ENCODE peak calls at places on chromosomes 3 and 15, in six cellular contexts. T is spleen, Q is breast epithelium, G is endothelial cell of umbilical vein, Y is stomach, H is transverse colon. O is an unnamed sample.

GRCh38 chr3:151345854-151346253 is 16.5 kb upstream of the P2RY13 start:
- DNase-seq in T (no peak), Q (no peak), G (no peak), Y (no peak), H (peak), O (no peak)

GRCh38 chr15:74194572-74195559 is 7.7 kb downstream of the STRA6 start:
- DNase-seq in T (no peak), Q (no peak), G (no peak), Y (no peak), H (no peak), O (no peak)

GRCh38 chr15:70061086-70061370 is 36.7 kb downstream of the TLE3 start:
- DNase-seq in T (no peak), Q (no peak), G (no peak), Y (no peak), H (no peak), O (no peak)

GRCh38 chr3:141241248-141242034 is 9.8 kb downstream of the PXYLP1 start:
- DNase-seq in T (no peak), Q (no peak), G (no peak), Y (no peak), H (no peak), O (no peak)

GRCh38 chr15:49982586-49982985 is 136.4 kb downstream of the ATP8B4 start:
- DNase-seq in T (no peak), Q (no peak), G (no peak), Y (no peak), H (no peak), O (no peak)

GRCh38 chr3:108511055-108511454 is 659 bp upstream of the MYH15 start:
- DNase-seq in T (no peak), Q (no peak), G (no peak), Y (no peak), H (no peak), O (no peak)

GRCh38 chr15:29270169-29270955 is 740 bp upstream of the NSMCE3 start:
- DNase-seq in T (no peak), Q (no peak), G (no peak), Y (no peak), H (no peak), O (no peak)

GRCh38 chr3:29353807-29354206 is 72.9 kb downstream of the RBMS3 start:
- DNase-seq in T (no peak), Q (no peak), G (no peak), Y (no peak), H (no peak), O (no peak)

GRCh38 chr3:31550452-31551251 is 17.9 kb downstream of the STT3B start:
- DNase-seq in T (no peak), Q (no peak), G (peak), Y (no peak), H (no peak), O (no peak)

GRCh38 chr3:184126006-184126405 is 9.2 kb upstream of the EIF2B5 start:
- DNase-seq in T (no peak), Q (no peak), G (no peak), Y (no peak), H (no peak), O (no peak)

GRCh38 chr3:25654576-25654975 is 10.1 kb downstream of the TOP2B start:
- DNase-seq in T (no peak), Q (no peak), G (no peak), Y (no peak), H (no peak), O (no peak)

GRCh38 chr3:52401551-52401950 is 43.4 kb downstream of the SEMA3G start:
- DNase-seq in T (peak), Q (no peak), G (no peak), Y (no peak), H (no peak), O (no peak)

GRCh38 chr3:64687381-64687780 is 419 bp downstream of the ADAMTS9 start:
- DNase-seq in T (peak), Q (no peak), G (peak), Y (no peak), H (peak), O (no peak)

GRCh38 chr3:64685331-64685799 is 2.4 kb downstream of the ADAMTS9 start:
- DNase-seq in T (peak), Q (no peak), G (no peak), Y (no peak), H (peak), O (peak)

GRCh38 chr3:64684715-64685261 is 3.0 kb downstream of the ADAMTS9 start:
- DNase-seq in T (no peak), Q (no peak), G (peak), Y (no peak), H (peak), O (peak)

GRCh38 chr3:64686446-64686908 is 1.3 kb downstream of the ADAMTS9 start:
- DNase-seq in T (no peak), Q (no peak), G (peak), Y (peak), H (peak), O (no peak)

GRCh38 chr3:64685800-64686445 is 1.9 kb downstream of the ADAMTS9 start:
- DNase-seq in T (peak), Q (peak), G (peak), Y (peak), H (peak), O (peak)
- TF ChIP-seq POLR2A in T (peak), Q (peak), G (peak), Y (peak), H (peak), O (peak)

DNA sequence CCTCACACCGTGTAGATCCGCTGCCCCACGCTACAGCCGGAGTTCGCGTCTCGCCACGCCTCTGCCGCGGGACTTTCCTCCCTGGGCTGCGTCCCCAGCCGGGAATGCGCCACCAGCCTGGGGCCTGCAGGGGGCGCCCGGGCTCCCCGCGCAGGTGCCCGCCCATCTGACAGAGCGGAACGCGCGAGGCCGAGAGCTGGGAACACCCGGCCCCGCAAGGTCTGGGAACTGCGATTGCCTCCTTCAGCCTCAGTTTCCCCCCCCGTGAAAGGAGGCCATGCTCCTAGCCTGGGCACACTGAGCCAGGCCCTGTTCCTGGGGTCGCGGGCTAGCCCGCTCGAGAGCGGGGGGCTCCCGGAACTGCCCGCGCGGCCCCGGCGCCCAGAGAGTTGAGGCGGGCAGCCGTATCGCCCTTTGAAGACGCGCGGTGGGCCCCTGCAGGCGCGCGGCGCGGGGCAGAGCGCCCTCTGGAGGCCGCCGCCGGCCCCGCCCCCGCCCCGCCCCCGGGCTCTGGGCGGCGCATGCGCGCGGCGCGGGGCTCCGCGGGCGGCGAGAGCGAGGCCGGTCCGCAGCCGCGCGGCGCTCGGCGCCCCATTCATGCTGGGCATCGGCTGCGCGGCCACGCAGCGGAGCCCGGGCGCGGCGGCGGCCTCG is at the start of gene PLXNA1:
- DNase-seq in T (peak), Q (no peak), G (peak), Y (peak), H (peak), O (peak)
- TF ChIP-seq POLR2AphosphoS5 in T (peak), Q (no peak), G (peak), Y (no peak), H (no peak), O (no peak)

GRCh38 chr15:84781505-84781904 is 33.1 kb downstream of the ZNF592 start:
- DNase-seq in T (no peak), Q (no peak), G (no peak), Y (no peak), H (no peak), O (no peak)

GRCh38 chr15:84785053-84785452 is 32.1 kb upstream of the ALPK3 start:
- DNase-seq in T (no peak), Q (no peak), G (no peak), Y (no peak), H (no peak), O (no peak)

GRCh38 chr15:84782346-84782745 is 34.0 kb downstream of the ZNF592 start:
- DNase-seq in T (no peak), Q (no peak), G (no peak), Y (no peak), H (no peak), O (no peak)

GRCh38 chr15:84784262-84784661 is 32.9 kb upstream of the ALPK3 start:
- DNase-seq in T (no peak), Q (no peak), G (no peak), Y (no peak), H (no peak), O (no peak)

DNA sequence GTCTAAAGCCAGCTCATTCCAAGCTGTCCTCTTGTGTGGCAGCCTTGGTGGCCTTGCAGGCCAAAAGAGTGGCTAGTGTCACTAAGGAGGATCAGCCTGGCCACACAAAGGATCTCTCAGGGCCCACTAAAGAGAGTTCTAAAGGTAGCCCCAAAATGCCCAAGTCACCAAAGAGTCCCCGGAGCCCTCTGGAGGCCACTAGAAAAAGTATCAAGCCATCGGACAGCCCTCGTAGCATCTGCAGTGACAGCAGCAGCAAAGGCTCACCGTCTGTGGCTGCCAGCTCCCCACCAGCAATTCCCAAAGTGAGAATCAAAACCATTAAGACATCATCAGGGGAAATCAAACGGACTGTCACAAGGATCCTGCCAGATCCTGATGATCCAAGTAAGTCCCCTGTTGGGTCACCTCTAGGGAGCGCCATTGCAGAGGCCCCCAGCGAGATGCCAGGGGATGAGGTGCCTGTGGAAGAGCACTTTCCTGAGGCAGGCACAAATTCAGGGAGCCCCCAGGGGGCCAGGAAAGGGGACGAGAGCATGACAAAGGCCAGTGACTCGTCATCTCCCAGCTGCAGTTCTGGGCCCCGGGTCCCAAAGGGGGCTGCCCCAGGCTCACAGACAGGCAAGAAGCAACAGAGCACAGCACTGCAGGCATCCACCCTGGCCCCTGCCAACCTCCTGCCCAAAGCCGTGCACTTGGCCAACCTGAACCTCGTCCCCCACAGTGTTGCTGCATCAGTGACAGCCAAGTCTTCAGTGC is 33.5 kb upstream of the ALPK3 start:
- DNase-seq in T (no peak), Q (no peak), G (no peak), Y (no peak), H (no peak), O (no peak)
- TF ChIP-seq CTCF in T (no peak), Q (no peak), G (no peak), Y (no peak), H (no peak), O (no peak)

GRCh38 chr15:78969687-78970349 is 25.0 kb upstream of the CTSH start:
- DNase-seq in T (no peak), Q (no peak), G (no peak), Y (no peak), H (no peak), O (no peak)
- TF ChIP-seq POLR2A in T (no peak), Q (no peak), G (no peak), Y (no peak), H (no peak), O (no peak)

GRCh38 chr15:78914027-78914764 is 30.6 kb downstream of the CTSH start:
- DNase-seq in T (no peak), Q (no peak), G (no peak), Y (peak), H (no peak), O (peak)
- TF ChIP-seq POLR2AphosphoS5 in T (peak), Q (peak), G (no peak), Y (no peak), H (peak), O (peak)

GRCh38 chr3:67386446-67386845 is 268.0 kb downstream of the SUCLG2 start:
- DNase-seq in T (no peak), Q (no peak), G (no peak), Y (no peak), H (no peak), O (no peak)

GRCh38 chr3:67382551-67382950 is 271.9 kb downstream of the SUCLG2 start:
- DNase-seq in T (no peak), Q (no peak), G (no peak), Y (no peak), H (no peak), O (no peak)

GRCh38 chr3:67381667-67382272 is 272.6 kb downstream of the SUCLG2 start:
- DNase-seq in T (no peak), Q (no peak), G (peak), Y (no peak), H (no peak), O (no peak)

GRCh38 chr3:67383379-67383778 is 271.0 kb downstream of the SUCLG2 start:
- DNase-seq in T (no peak), Q (no peak), G (no peak), Y (no peak), H (no peak), O (no peak)

GRCh38 chr3:67384790-67385397 is 269.5 kb downstream of the SUCLG2 start:
- DNase-seq in T (peak), Q (no peak), G (peak), Y (peak), H (no peak), O (no peak)
- TF ChIP-seq CTCF in T (peak), Q (no peak), G (peak), Y (no peak), H (no peak), O (no peak)

DNA sequence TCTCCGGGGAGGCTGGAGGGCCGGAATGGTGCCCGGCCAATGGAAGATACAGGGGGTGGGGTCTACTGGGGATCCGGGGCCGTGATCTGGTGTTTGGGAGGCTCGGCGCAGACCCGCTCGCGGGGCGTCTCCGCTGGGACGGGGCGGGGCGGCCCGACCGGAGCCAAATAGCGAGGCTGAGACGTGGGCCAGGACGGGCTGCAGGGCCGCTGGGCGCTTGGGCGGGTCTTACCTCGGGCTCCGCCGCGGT is 577 bp downstream of the MYO9A start:
- DNase-seq in T (no peak), Q (peak), G (no peak), Y (peak), H (peak), O (peak)
- TF ChIP-seq POLR2A in T (no peak), Q (no peak), G (no peak), Y (no peak), H (no peak), O (no peak)

O was measured in sigmoid colon.